ENCODE peak calls at places on chromosomes 5 and 9, in ten cellular contexts. O is CD8-positive, alpha-beta T cell; F is K562; E is brain microvascular endothelial cell; N is BJ; Y is tibial nerve; A is B cell; Z is GM06990; S is right atrium auricular region; M is upper lobe of right lung. P is an unnamed sample.

GRCh38 chr5:100634937-100635336 is 99.8 kb downstream of the FAM174A start:
- DNase-seq in Z (peak; percentile 3), E (no peak), S (no peak), Y (no peak), F (no peak), N (no peak), A (no peak), O (no peak), M (no peak), P (no peak)

GRCh38 chr5:55037046-55037771 is 13.2 kb downstream of the GZMK start:
- DNase-seq in O (peak; percentile 13), F (no peak), M (no peak), N (no peak), E (no peak), S (no peak), Z (peak; percentile 2), Y (no peak), A (no peak), P (no peak)

GRCh38 chr5:36073595-36074216 is 7.0 kb upstream of the UGT3A2 start:
- DNase-seq in A (peak; percentile 2), O (no peak), S (no peak), N (no peak), Y (no peak), F (peak; percentile 25), Z (no peak), M (no peak), E (no peak), P (no peak)

GRCh38 chr9:101467690-101468089 is 32.1 kb upstream of the ALDOB start:
- DNase-seq in Y (no peak), M (no peak), E (no peak), F (no peak), O (no peak), S (no peak), N (no peak), A (no peak), Z (no peak), P (no peak)

GRCh38 chr9:90870646-90871326 is 69.2 kb downstream of the SYK start:
- DNase-seq in S (no peak), A (peak; percentile 65), O (no peak), N (peak; percentile 2), E (peak; percentile 32), M (no peak), Y (no peak), F (peak; percentile 54), Z (no peak), P (no peak)

GRCh38 chr9:132647355-132647754 is 22.4 kb downstream of the DDX31 start:
- DNase-seq in O (no peak), S (no peak), M (no peak), Z (no peak), N (peak; percentile 98), A (no peak), E (peak; percentile 99), Y (no peak), F (no peak), P (no peak)

GRCh38 chr9:111078391-111079038 is 40.2 kb upstream of the LPAR1 start:
- DNase-seq in O (no peak), M (no peak), F (no peak), S (no peak), N (no peak), A (no peak), E (no peak), Y (no peak), Z (peak; percentile 60), P (no peak)

GRCh38 chr5:24509943-24510342 is 134.8 kb downstream of the CDH10 start:
- DNase-seq in M (no peak), O (no peak), A (no peak), S (no peak), E (no peak), Z (no peak), N (no peak), Y (no peak), F (no peak), P (no peak)

GRCh38 chr9:127812936-127813675 is 10.4 kb downstream of the FPGS start:
- DNase-seq in F (no peak), S (no peak), Y (no peak), A (no peak), O (no peak), Z (no peak), E (no peak), M (no peak), N (no peak), P (no peak)

GRCh38 chr5:175652741-175653663 is 4.9 kb upstream of the HRH2 start:
- DNase-seq in A (no peak), F (no peak), O (peak; percentile 28), Z (no peak), E (peak; percentile 43), M (no peak), S (no peak), Y (no peak), N (no peak), P (no peak)

GRCh38 chr5:178288373-178289368 is 56.1 kb upstream of the PHYKPL start:
- DNase-seq in Z (no peak), A (no peak), F (no peak), M (no peak), O (no peak), S (no peak), E (peak; percentile 3), N (no peak), Y (no peak), P (no peak)

GRCh38 chr5:73030531-73030930 is 74.7 kb downstream of the FCHO2 start:
- DNase-seq in O (no peak), A (no peak), Y (no peak), M (no peak), S (no peak), F (no peak), Z (no peak), N (no peak), E (no peak), P (no peak)

GRCh38 chr9:27379311-27380236 is 82.6 kb upstream of the EQTN start:
- DNase-seq in Z (no peak), Y (no peak), F (no peak), O (no peak), E (no peak), M (no peak), S (no peak), A (peak; percentile 47), N (no peak), P (no peak)

GRCh38 chr5:140734354-140734753 is 34.1 kb downstream of the ZMAT2 start:
- DNase-seq in O (no peak), F (peak; percentile 72), Y (no peak), Z (no peak), A (no peak), M (no peak), S (no peak), E (no peak), N (no peak), P (no peak)
- TF ChIP-seq CTCF in O (no peak), F (peak; percentile 84), Y (peak; percentile 8), Z (peak; percentile 1), A (peak; percentile 9), M (peak; percentile 51), S (peak; percentile 41), E (peak; percentile 41), N (peak; percentile 20), P (peak; percentile 48)

DNA sequence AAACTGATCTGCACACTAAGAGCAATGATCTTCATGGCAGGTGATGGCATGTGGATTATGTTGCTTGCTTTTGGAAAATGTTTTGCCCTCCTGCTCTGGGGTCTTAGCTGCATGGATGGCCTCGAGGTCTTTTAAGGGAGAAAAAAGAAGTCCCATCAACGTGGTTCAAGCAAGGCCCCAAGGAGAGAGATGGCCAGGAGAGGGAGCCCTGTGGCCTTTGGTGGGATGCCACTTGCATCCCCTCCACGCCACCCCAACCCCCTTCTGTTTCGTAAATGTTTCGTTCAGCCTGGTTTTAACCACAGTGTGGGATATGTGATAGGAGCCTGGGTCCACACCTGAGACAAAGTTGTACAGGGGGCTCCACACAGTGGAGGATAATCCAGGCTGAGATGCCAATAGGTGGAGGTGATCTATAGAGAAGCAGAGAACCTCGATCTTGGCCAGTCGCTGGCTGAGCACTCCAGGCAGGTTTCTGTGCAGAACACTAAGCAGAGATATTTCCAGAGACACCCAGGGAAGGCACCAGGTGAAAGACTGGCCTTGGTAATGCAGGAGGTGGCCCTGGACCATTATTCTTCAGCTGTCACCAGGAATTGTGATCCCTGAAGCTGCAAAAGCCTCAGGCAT is 25.8 kb upstream of the FRRS1L start:
- DNase-seq in Z (no peak), F (peak; percentile 48), E (no peak), O (no peak), Y (no peak), N (no peak), S (no peak), A (no peak), M (no peak), P (no peak)
- TF ChIP-seq CTCF in Z (peak; percentile 62), F (peak; percentile 60), E (peak; percentile 69), O (no peak), Y (no peak), N (peak; percentile 27), S (peak; percentile 47), A (no peak), M (no peak), P (peak; percentile 56)

DNA sequence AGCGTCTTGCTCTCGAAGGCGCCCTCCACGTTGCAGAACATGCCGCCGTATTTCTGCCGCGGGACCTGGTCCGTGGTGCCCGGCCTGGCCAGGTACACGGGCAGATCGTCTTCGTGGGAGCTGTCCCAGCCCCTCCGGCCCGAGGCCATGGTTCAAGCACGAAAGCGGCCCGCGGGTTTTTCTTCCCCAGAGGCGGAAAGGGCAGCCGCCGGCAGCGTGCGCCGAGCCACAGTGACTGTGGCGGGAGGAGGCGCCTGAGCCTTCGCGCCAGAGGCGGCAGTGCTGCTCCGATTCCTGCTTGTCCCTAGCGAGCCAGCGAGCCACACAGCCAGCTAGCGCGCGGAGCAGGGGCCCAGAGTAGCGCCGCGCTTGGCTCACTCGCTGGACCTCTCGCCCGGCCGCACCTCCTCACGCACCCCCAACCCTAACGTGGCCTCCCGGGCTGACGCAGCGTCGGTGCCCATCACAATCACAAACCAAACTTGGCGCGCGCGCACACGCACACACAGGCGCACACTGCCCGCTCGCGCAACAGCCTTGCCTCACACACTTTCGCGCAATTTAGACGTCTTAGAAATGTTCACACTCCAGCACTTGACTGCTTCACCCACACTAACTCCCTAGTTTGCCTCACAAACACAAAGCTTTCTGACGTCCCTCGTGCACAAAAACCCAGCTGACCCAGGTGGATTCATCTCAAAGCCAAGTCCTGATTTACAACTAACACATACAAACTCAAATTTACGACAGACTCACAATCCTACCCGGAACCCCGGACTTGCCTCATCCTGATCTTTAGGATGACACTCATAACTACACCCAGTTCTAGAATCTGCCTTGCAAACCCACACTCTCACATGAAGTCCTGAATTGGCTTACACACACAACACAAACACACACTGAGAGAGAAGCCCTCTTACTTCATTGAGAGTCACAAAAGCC is at the start of gene DPYSL3:
- DNase-seq in M (peak; percentile 78), O (no peak), A (no peak), S (peak; percentile 81), E (peak; percentile 44), Z (peak; percentile 54), F (no peak), Y (peak; percentile 32), N (no peak), P (peak; percentile 80)
- TF ChIP-seq CTCF in M (peak; percentile 40), O (no peak), A (no peak), S (peak; percentile 66), E (peak; percentile 57), Z (no peak), F (no peak), Y (peak; percentile 36), N (peak; percentile 54), P (peak; percentile 51)

DNA sequence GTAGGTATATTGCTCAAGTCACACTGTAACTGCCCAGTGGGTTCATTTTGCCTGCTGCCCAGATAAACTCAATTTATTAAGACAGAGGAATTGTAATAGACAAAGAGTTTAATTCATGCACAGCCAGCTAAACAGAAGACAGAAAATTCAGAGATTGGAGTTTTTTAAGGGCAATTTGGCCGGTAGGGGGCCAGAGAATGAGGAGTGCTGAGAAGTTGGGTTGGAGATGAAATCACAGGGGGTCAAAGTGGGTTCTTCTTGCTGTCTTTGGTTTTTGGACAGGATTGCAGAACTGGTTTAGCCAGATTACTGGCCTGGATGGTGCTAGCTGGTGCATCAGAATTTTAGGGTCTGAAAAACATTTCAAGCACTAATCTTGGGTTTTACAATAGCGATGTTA is 20.7 kb upstream of the IL33 start:
- DNase-seq in Z (no peak), N (no peak), E (no peak), A (no peak), M (no peak), Y (no peak), O (no peak), S (no peak), F (peak; percentile 16), P (no peak)
- TF ChIP-seq CTCF in Z (peak; percentile 28), N (peak; percentile 25), E (peak; percentile 60), A (peak; percentile 19), M (no peak), Y (no peak), O (no peak), S (no peak), F (peak; percentile 31), P (peak; percentile 57)